ENCODE peak calls at places on chromosomes 3 and 15, in nine cellular contexts. O is neural crest cell; Z is endothelial cell; K is sigmoid colon; C is keratinocyte; F is GM12865; S is ovary; U is CD8-positive, alpha-beta T cell; E is mucosa of descending colon. P is an unnamed sample.

GRCh38 chr3:171954644-171955365 is 84.6 kb upstream of the FNDC3B start:
- DNase-seq in O (no peak), Z (no peak), K (no peak), C (no peak), F (no peak), S (no peak), U (no peak), E (no peak), P (no peak)

GRCh38 chr15:40479024-40479423 is 8.2 kb downstream of the CHST14 start:
- DNase-seq in O (no peak), Z (no peak), K (no peak), C (no peak), F (no peak), S (no peak), U (no peak), E (no peak), P (no peak)

GRCh38 chr15:56839641-56840040 is 78.8 kb upstream of the TCF12 start:
- DNase-seq in O (no peak), Z (no peak), K (no peak), C (no peak), F (no peak), S (no peak), U (no peak), E (no peak), P (no peak)

GRCh38 chr3:29363110-29363509 is 82.2 kb downstream of the RBMS3 start:
- DNase-seq in O (no peak), Z (no peak), K (no peak), C (no peak), F (no peak), S (no peak), U (no peak), E (no peak), P (no peak)

GRCh38 chr3:31695280-31696008 is 162.7 kb downstream of the STT3B start:
- DNase-seq in O (no peak), Z (peak), K (no peak), C (no peak), F (peak), S (no peak), U (no peak), E (no peak), P (no peak)

GRCh38 chr15:37880835-37881153 is 53.6 kb upstream of the TMCO5A start:
- DNase-seq in O (no peak), Z (no peak), K (no peak), C (no peak), F (no peak), S (no peak), U (no peak), E (no peak), P (no peak)

GRCh38 chr3:14532691-14533456 is 7.3 kb downstream of the GRIP2 start:
- DNase-seq in O (no peak), Z (peak), K (no peak), C (no peak), F (no peak), S (no peak), U (no peak), E (peak), P (no peak)

GRCh38 chr15:39801641-39802309 is 19.1 kb upstream of the FSIP1 start:
- DNase-seq in O (no peak), Z (peak), K (no peak), C (no peak), F (peak), S (no peak), U (no peak), E (no peak), P (no peak)

GRCh38 chr3:41681479-41681878 is 280.4 kb downstream of the ULK4 start:
- DNase-seq in O (no peak), Z (no peak), K (no peak), C (no peak), F (no peak), S (no peak), U (no peak), E (no peak), P (no peak)

GRCh38 chr3:171982829-171983228 is 56.5 kb upstream of the FNDC3B start:
- DNase-seq in O (no peak), Z (no peak), K (no peak), C (no peak), F (no peak), S (no peak), U (no peak), E (no peak), P (no peak)

DNA sequence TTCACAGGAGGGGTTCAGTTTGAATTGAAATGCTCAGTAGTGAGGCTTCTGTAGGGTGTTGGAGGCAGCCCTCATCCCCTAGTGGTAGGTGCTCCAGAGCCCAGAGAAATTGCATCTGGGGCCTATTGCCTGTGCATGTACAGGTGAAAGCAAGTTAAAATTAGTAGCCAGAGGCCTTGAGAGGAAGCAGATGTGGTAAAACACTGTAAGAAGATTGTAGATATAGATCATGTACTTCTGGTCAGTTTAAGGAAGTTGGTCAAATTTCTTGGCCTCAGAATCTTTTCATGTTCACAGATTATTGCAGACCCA is 34.6 kb downstream of the IGSF10 start:
- DNase-seq in O (no peak), Z (no peak), K (no peak), C (no peak), F (peak), S (no peak), U (no peak), E (no peak), P (no peak)
- TF ChIP-seq CTCF in O (peak), Z (no peak), K (no peak), C (no peak), F (peak), S (no peak), U (no peak), E (no peak), P (no peak)

GRCh38 chr3:177640319-177640997 is 443.2 kb upstream of the TBL1XR1 start:
- DNase-seq in O (no peak), Z (no peak), K (no peak), C (no peak), F (peak), S (no peak), U (no peak), E (no peak), P (no peak)
- TF ChIP-seq CTCF in O (no peak), Z (no peak), K (no peak), C (no peak), F (no peak), S (no peak), U (no peak), E (no peak), P (no peak)

DNA sequence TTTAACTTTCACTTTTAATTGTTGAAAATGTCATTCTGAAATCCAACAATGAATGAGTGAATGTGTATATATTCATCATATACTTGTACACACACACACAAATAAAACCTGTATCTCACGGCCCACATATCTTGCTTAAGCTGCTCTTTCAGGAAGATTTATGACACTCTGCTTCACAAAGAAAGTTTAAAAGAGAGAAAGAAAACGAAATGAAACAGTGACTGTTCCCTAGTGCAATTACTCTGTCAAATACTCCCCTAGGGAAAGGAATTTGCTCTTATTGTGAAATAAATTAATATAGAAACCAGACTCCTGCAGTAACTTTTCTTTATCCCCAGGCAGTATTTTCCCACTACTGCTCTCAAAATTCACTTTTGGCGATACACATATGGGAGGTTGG is 329.2 kb downstream of the VPS13C start:
- DNase-seq in O (no peak), Z (no peak), K (no peak), C (no peak), F (no peak), S (no peak), U (no peak), E (no peak), P (no peak)
- TF ChIP-seq CTCF in O (no peak), Z (no peak), K (no peak), C (no peak), F (no peak), S (no peak), U (no peak), E (no peak), P (no peak)

GRCh38 chr15:78619022-78619950 is 1.5 kb downstream of the CHRNA3 start:
- DNase-seq in O (no peak), Z (no peak), K (no peak), C (no peak), F (no peak), S (peak), U (no peak), E (no peak), P (no peak)

GRCh38 chr15:78618490-78618934 is 2.3 kb downstream of the CHRNA3 start:
- DNase-seq in O (peak), Z (peak), K (peak), C (no peak), F (peak), S (peak), U (peak), E (no peak), P (peak)

GRCh38 chr15:78620839-78621421 is at the start of gene CHRNA3:
- DNase-seq in O (no peak), Z (peak), K (no peak), C (no peak), F (no peak), S (no peak), U (no peak), E (no peak), P (no peak)

GRCh38 chr15:78621810-78622402 is 1.1 kb upstream of the CHRNA3 start:
- DNase-seq in O (no peak), Z (no peak), K (no peak), C (no peak), F (no peak), S (no peak), U (no peak), E (no peak), P (no peak)

DNA sequence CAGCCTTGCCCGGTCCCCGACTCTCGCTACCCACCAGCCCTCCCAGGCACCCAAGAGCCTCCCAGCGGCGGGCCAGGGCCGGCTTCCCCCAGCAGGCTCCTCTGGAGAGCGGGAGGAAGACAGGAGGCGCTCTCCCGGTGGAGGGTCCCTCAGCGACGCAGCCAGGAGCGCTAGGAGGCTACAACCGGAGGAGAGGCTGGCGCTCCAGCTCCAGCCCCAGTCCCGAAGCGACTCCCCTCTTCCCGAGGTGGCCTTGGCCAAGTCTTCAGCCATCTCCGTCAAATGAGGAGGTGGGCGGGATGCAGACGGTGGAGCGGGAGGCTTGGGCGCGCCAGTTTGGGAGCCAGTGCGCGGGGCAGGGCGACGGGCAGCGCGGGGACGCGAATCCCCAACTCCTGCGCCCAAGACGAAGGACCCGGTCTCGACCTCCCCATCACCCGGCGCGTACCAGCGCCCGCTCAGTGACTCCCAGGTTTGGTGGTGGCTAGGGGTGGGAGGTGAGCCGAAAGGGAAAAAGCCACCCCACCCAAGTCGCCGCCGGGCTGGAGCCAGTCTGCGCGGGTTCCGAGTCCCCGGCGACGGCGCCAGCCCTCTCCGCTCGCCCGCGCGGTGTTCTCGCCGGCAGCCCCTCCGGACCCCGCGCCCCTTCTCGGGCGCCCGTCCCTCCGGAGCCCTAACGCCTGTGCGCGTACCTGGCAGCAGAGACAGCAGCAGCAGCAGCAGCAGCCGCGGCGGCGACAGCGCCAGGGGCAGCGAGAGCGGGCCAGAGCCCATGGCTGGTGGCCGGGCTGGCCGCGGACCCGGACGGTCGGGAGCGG is 566 bp downstream of the CHRNA3 start:
- DNase-seq in O (peak), Z (peak), K (no peak), C (no peak), F (no peak), S (peak), U (no peak), E (no peak), P (no peak)
- TF ChIP-seq CTCF in O (peak), Z (no peak), K (no peak), C (no peak), F (no peak), S (no peak), U (no peak), E (no peak), P (no peak)

P was measured in natural killer cell.